ENCODE peak calls at places on chromosome 18, in eight cellular contexts. S, N, G, D, C, E, Y and I are unnamed samples.

GRCh38 chr18:57780318-57781127 is 22.6 kb downstream of the ATP8B1 start:
- DNase-seq in N (no peak), D (peak), Y (peak), C (no peak), S (no peak), E (peak), G (peak), I (peak)

GRCh38 chr18:59846814-59847490 is 52.8 kb upstream of the PMAIP1 start:
- DNase-seq in E (no peak), G (peak), D (peak), N (no peak), Y (peak), S (peak), C (no peak), I (peak)

GRCh38 chr18:75161629-75162028 is 47.3 kb downstream of the PTGR3 start:
- DNase-seq in E (no peak), N (peak), C (no peak), G (no peak), D (no peak), Y (no peak), S (peak), I (no peak)

GRCh38 chr18:32349728-32350395 is 120.8 kb downstream of the GAREM1 start:
- DNase-seq in S (peak), G (peak), N (peak), E (peak), C (no peak), D (peak), Y (peak), I (peak)

GRCh38 chr18:79867666-79868065 is 69.9 kb downstream of the KCNG2 start:
- DNase-seq in S (no peak), C (no peak), Y (no peak), G (no peak), E (no peak), D (no peak), N (no peak), I (no peak)

GRCh38 chr18:59861963-59862819 is 37.6 kb upstream of the PMAIP1 start:
- DNase-seq in E (no peak), N (no peak), C (no peak), S (no peak), D (no peak), G (no peak), Y (no peak), I (peak)

GRCh38 chr18:47261902-47262301 is 10.4 kb upstream of the SKOR2 start:
- DNase-seq in Y (no peak), G (no peak), D (no peak), E (no peak), N (no peak), C (no peak), S (no peak), I (no peak)

GRCh38 chr18:11323359-11323819 is 174.0 kb upstream of the PIEZO2 start:
- DNase-seq in D (peak), E (no peak), G (peak), Y (peak), S (no peak), C (no peak), N (peak), I (no peak)

GRCh38 chr18:63963610-63964256 is 6.1 kb upstream of the SERPINB8 start:
- DNase-seq in G (peak), D (peak), E (no peak), C (peak), Y (peak), N (peak), S (peak), I (peak)

GRCh38 chr18:9147440-9148238 is 11.1 kb downstream of the ANKRD12 start:
- DNase-seq in Y (peak), E (peak), N (peak), G (peak), D (peak), S (peak), C (peak), I (peak)

GRCh38 chr18:22272242-22272641 is 102.9 kb downstream of the GATA6 start:
- DNase-seq in C (no peak), E (no peak), S (no peak), G (no peak), N (no peak), D (no peak), Y (no peak), I (no peak)

GRCh38 chr18:39191058-39191457 is 1625.5 kb upstream of the CELF4 start:
- DNase-seq in E (no peak), Y (no peak), S (no peak), N (no peak), C (no peak), D (no peak), G (no peak), I (no peak)

GRCh38 chr18:32530947-32531651 is 60.4 kb upstream of the GAREM1 start:
- DNase-seq in C (no peak), D (peak), G (peak), N (no peak), Y (no peak), S (peak), E (peak), I (peak)

GRCh38 chr18:4541588-4541987 is 86.5 kb upstream of the DLGAP1 start:
- DNase-seq in N (no peak), C (no peak), E (no peak), D (no peak), G (no peak), S (no peak), Y (no peak), I (no peak)

GRCh38 chr18:76347341-76347740 is 147.7 kb downstream of the ZNF516 start:
- DNase-seq in Y (no peak), C (no peak), S (no peak), G (no peak), N (peak), E (no peak), D (no peak), I (no peak)

GRCh38 chr18:59049726-59050660 is 89.7 kb upstream of the SEC11C start:
- DNase-seq in D (no peak), C (no peak), Y (no peak), G (no peak), N (no peak), E (no peak), S (no peak), I (no peak)

GRCh38 chr18:63238711-63239110 is 80.9 kb downstream of the BCL2 start:
- DNase-seq in C (no peak), N (no peak), Y (no peak), S (no peak), G (no peak), E (no peak), D (no peak), I (no peak)

GRCh38 chr18:54327818-54328217 is 29.8 kb downstream of the STARD6 start:
- DNase-seq in Y (no peak), E (no peak), N (no peak), C (no peak), G (no peak), S (no peak), D (peak), I (no peak)

GRCh38 chr18:22694954-22695353 is 238.2 kb upstream of the RBBP8 start:
- DNase-seq in N (peak), Y (peak), D (peak), C (no peak), G (peak), S (no peak), E (peak), I (peak)

GRCh38 chr18:6174983-6175382 is 239.7 kb downstream of the L3MBTL4 start:
- DNase-seq in S (no peak), C (no peak), D (no peak), Y (no peak), G (no peak), E (no peak), N (no peak), I (no peak)

GRCh38 chr18:78875268-78875997 is 104.2 kb upstream of the SALL3 start:
- DNase-seq in G (no peak), E (peak), Y (no peak), D (peak), C (no peak), S (peak), N (peak), I (no peak)

GRCh38 chr18:69444221-69444620 is 43.5 kb downstream of the DOK6 start:
- DNase-seq in D (peak), C (no peak), N (no peak), Y (no peak), S (no peak), E (no peak), G (peak), I (no peak)

GRCh38 chr18:23336072-23336471 is 117.0 kb upstream of the RIOK3 start:
- DNase-seq in Y (no peak), C (no peak), D (peak), G (peak), E (no peak), S (no peak), N (peak), I (no peak)

GRCh38 chr18:297936-298335 is 30.1 kb upstream of the THOC1 start:
- DNase-seq in G (no peak), D (no peak), Y (no peak), N (no peak), C (no peak), S (no peak), E (no peak), I (no peak)

GRCh38 chr18:62389761-62390481 is 64.8 kb downstream of the TNFRSF11A start:
- DNase-seq in E (no peak), S (no peak), G (no peak), D (no peak), N (no peak), C (no peak), Y (no peak), I (no peak)

GRCh38 chr18:42412896-42413295 is 457.9 kb downstream of the PIK3C3 start:
- DNase-seq in S (no peak), E (peak), G (no peak), Y (no peak), N (no peak), C (no peak), D (peak), I (peak)

GRCh38 chr18:7577706-7578105 is 10.6 kb downstream of the PTPRM start:
- DNase-seq in S (no peak), N (no peak), C (no peak), D (no peak), Y (peak), G (peak), E (no peak), I (no peak)

GRCh38 chr18:77098033-77098432 is 34.5 kb downstream of the MBP start:
- DNase-seq in D (peak), G (peak), Y (no peak), E (no peak), N (no peak), C (no peak), S (no peak), I (peak)

GRCh38 chr18:46333371-46334199 is 229.4 kb downstream of the HAUS1 start:
- DNase-seq in S (no peak), G (peak), E (peak), D (no peak), Y (no peak), C (peak), N (no peak), I (peak)

GRCh38 chr18:63789327-63789726 is 14.1 kb downstream of the SERPINB7 start:
- DNase-seq in Y (no peak), G (no peak), N (no peak), E (no peak), D (no peak), C (no peak), S (no peak), I (no peak)

GRCh38 chr18:73691118-73691517 is 456.5 kb downstream of the FBXO15 start:
- DNase-seq in E (no peak), Y (peak), S (no peak), N (no peak), G (peak), D (peak), C (no peak), I (no peak)

DNA sequence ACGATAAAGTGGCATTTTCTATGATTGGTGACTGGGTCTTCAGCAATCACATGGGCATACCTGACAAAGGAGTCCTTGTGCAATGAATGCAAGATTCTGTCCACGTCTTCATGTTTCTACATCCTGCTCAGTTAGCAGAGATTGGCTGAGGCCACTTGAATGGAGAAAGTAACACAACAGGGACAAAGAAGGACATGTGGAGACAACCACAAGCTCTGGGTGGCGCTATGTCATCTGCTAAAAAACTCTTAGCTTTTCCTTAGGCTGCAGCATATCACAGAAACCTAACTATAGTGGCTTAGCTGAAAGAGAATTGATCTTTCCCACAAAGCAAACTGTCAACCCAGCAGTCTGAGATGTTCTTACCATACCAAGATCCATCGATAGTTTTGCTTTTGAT is 1109.7 kb downstream of the SOCS6 start:
- DNase-seq in Y (no peak), N (no peak), C (no peak), S (no peak), G (peak), E (no peak), D (no peak), I (no peak)
- TF ChIP-seq CTCF in Y (no peak), N (no peak), C (no peak), S (no peak), G (peak), E (no peak), D (no peak), I (no peak)

DNA sequence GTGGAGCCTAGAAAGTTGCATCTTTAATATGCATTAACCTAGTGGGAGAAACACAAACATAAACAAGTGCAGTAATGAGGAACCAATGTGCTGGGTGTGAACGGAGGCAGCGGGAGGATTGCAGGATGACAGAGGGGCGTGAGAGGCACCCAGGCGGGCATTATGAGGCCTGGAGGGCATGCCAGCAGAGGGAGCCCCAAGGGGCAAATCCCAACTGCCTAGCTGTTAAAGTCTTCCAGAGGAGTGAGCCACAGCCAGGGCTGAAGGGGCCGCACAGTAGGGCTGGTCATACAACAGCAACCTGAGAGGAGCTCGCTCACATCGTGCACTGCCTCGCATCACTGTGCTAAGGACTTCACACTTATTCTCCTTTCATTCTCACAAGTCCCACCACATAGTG is 13.3 kb upstream of the PRELID3A start:
- DNase-seq in D (no peak), C (peak), S (no peak), E (no peak), G (no peak), N (no peak), Y (no peak), I (no peak)
- TF ChIP-seq CTCF in D (peak), C (no peak), S (no peak), E (no peak), G (peak), N (peak), Y (peak), I (peak)

GRCh38 chr18:2948038-2948437 is 64.9 kb downstream of the LPIN2 start:
- DNase-seq in S (no peak), Y (peak), C (no peak), N (no peak), D (peak), E (peak), G (peak), I (peak)
- TF ChIP-seq CTCF in S (peak), Y (peak), C (peak), N (peak), D (peak), E (peak), G (peak), I (peak)

GRCh38 chr18:12531747-12532146 is 124.0 kb downstream of the PRELID3A start:
- DNase-seq in C (no peak), D (no peak), S (no peak), N (no peak), G (no peak), E (no peak), Y (peak), I (no peak)
- TF ChIP-seq CTCF in C (no peak), D (no peak), S (no peak), N (no peak), G (peak), E (no peak), Y (peak), I (peak)

GRCh38 chr18:36017232-36017631 is 44.8 kb downstream of the RMP24 start:
- DNase-seq in Y (no peak), N (no peak), C (no peak), D (no peak), S (no peak), E (no peak), G (no peak), I (no peak)
- TF ChIP-seq CTCF in Y (no peak), N (no peak), C (no peak), D (no peak), S (no peak), E (no peak), G (no peak), I (no peak)

GRCh38 chr18:28043631-28044030 is 133.3 kb downstream of the CDH2 start:
- DNase-seq in D (no peak), N (no peak), S (no peak), E (no peak), C (no peak), Y (no peak), G (no peak), I (no peak)
- TF ChIP-seq CTCF in D (no peak), N (no peak), S (no peak), E (no peak), C (no peak), Y (no peak), G (no peak), I (no peak)

GRCh38 chr18:35110554-35111058 is 69.4 kb downstream of the MAPRE2 start:
- DNase-seq in N (no peak), G (no peak), C (no peak), E (no peak), S (no peak), Y (no peak), D (no peak), I (no peak)
- TF ChIP-seq CTCF in N (no peak), G (no peak), C (no peak), E (no peak), S (no peak), Y (no peak), D (no peak), I (no peak)

DNA sequence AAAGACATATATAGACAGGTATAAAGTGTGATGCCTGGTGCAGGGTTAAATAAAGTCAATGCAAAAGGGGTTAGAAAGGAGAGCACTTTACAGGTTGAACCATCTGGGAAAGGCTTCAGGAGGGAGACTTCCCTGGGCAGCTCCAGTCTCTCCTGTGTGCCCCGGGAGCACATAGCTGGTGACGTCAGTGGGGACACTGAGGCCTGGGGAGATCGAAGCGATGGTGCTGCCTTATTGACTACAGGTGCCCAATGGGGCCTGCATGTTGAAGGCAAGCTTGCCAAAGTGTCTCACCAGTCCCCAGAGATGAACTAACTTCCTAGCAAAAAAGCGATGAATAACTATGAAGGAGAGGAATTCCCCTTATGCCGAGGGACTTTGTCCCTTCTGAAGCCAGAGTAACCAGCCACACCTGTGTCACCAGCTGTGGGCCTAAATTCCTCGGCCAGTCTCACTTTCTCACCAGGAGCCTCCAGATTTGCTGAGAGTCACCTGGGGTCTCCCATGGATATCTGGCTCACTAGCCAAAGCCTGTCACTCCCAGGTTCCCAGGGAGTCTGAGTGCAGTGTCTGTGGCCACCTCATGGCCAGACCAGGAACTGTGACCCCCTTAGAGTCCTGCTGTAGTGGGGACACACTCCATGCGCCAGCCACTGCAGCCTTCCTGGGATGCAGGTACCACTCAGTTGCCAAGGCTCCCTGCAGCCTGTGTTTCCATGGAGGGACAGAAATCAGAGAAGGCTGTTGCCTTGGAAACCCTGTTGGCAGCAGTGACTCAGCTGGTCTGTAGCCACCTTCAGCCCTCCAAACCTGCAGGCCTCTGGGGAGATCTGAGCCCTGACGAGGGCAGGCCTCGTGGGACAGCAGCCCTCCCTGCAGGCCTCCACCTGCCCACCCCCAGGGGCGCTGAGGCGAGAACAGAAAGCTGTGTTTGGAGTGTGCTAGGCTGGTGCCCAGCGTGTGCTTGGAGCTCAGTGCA is 128.7 kb downstream of the CTIF start:
- DNase-seq in Y (peak), E (no peak), D (no peak), N (peak), S (no peak), G (no peak), C (no peak), I (peak)
- TF ChIP-seq CTCF in Y (peak), E (peak), D (peak), N (no peak), S (peak), G (peak), C (peak), I (peak)

GRCh38 chr18:50289103-50289433 is 1.6 kb upstream of the CXXC1 start:
- DNase-seq in Y (no peak), D (no peak), N (no peak), E (no peak), C (no peak), S (no peak), G (no peak), I (no peak)

GRCh38 chr18:50286391-50287027 is 983 bp downstream of the CXXC1 start:
- DNase-seq in N (no peak), E (peak), Y (peak), C (no peak), D (peak), G (no peak), S (peak), I (peak)

GRCh38 chr18:50285631-50286321 is 1.7 kb downstream of the CXXC1 start:
- DNase-seq in S (no peak), N (no peak), D (no peak), G (no peak), E (no peak), Y (no peak), C (no peak), I (no peak)

GRCh38 chr18:50287028-50287440 is 458 bp downstream of the CXXC1 start:
- DNase-seq in D (no peak), Y (no peak), N (no peak), G (no peak), E (no peak), C (no peak), S (peak), I (no peak)

GRCh38 chr18:50287441-50288347 is at the start of gene CXXC1:
- DNase-seq in D (peak), N (peak), C (peak), G (peak), S (peak), Y (peak), E (peak), I (peak)
- TF ChIP-seq CTCF in D (peak), N (peak), C (peak), G (peak), S (peak), Y (peak), E (peak), I (peak)

DNA sequence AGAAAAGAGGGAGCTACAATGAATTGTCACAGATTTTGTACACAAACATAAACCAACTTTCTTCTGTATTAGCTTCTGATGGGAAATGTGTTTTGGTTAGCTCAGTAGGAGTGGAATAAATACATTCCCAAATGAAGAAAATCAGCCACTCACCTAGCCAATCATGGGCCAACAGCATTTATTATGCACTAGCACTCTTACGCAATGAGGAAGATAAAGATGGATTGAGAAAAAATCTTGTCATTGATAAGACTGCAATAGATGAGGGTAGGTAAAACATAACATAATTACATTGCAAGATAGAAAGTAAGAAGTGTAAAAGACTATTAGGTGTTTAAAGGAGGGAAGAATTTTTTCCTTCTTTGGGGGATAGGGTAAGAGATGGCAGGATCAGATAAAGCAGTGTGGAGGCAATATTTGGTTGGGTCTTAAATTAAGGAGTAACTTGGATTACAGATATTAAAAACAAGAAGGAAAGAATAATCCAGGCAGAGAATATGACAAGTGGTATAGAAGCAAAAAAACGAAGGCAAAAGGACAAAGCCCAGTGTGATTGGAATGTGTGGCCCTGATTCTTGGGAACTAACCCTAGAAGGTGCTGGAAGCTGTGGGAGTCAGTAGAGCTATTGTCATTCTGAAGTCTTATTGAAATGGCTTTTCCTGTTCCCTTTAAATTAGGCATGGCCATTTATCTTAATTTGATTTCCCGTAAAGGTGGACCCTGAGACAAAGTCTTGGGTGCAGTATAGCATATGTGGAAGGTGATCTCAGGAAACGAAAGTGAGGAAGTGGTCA is 208.4 kb upstream of the MEX3C start:
- DNase-seq in N (no peak), C (no peak), Y (no peak), E (no peak), S (no peak), D (no peak), G (no peak), I (no peak)
- TF ChIP-seq CTCF in N (no peak), C (no peak), Y (no peak), E (no peak), S (no peak), D (no peak), G (no peak), I (no peak)